ENCODE peak calls at places on chromosome 7, in ten cellular contexts. Q is activated CD4-positive, alpha-beta T cell treated with anti-CD3 and anti-CD28 coated beads for 48 hours; D is activated naive CD4-positive, alpha-beta T cell; W is spleen; C is NCI-H1436 treated with DMSO at 0.1 percent for 48 hours; H is stimulated activated CD4-positive, alpha-beta T cell treated with anti-CD3 and anti-CD28 coated beads, Interleukin-2, amount 100 ng/mL, for 48 hours; P is stimulated activated CD8-positive, alpha-beta memory T cell treated with anti-CD3 and anti-CD28 coated beads, Interleukin-2, amount 100 ng/mL, for 1 hour; G is T-cell; E is T1000; J is T follicular helper cell. X is an unnamed sample.

GRCh38 chr7:36232971-36233550 is 80.0 kb downstream of the EEPD1 start:
- DNase-seq in G (no peak), H (no peak), P (no peak), D (no peak), E (no peak), Q (no peak), J (no peak), C (no peak), W (no peak), X (no peak)

GRCh38 chr7:44639701-44640321 is 33.4 kb downstream of the OGDH start:
- DNase-seq in G (no peak), W (no peak), Q (no peak), H (no peak), E (peak), P (no peak), J (no peak), D (no peak), C (no peak), X (no peak)

GRCh38 chr7:17105701-17106100 is 192.8 kb upstream of the AHR start:
- DNase-seq in H (no peak), J (no peak), Q (no peak), P (no peak), D (no peak), E (no peak), G (no peak), C (no peak), W (no peak), X (no peak)

GRCh38 chr7:77321300-77321699 is 94.8 kb downstream of the GSAP start:
- DNase-seq in P (no peak), G (no peak), W (no peak), Q (no peak), J (no peak), H (no peak), D (no peak), C (no peak), E (no peak), X (no peak)

GRCh38 chr7:128763541-128763940 is 12.1 kb downstream of the OPN1SW start:
- DNase-seq in P (no peak), C (no peak), W (no peak), E (no peak), J (no peak), D (no peak), Q (no peak), G (no peak), H (no peak), X (no peak)

GRCh38 chr7:37430126-37430525 is 18.5 kb downstream of the ELMO1 start:
- DNase-seq in D (no peak), E (no peak), Q (no peak), C (no peak), W (no peak), P (no peak), H (no peak), J (no peak), G (no peak), X (no peak)

GRCh38 chr7:116952640-116953371 is 495 bp upstream of the ST7 start:
- DNase-seq in P (no peak), D (no peak), Q (no peak), H (no peak), J (no peak), C (no peak), W (no peak), G (no peak), E (no peak), X (peak)

GRCh38 chr7:46202379-46202778 is 281.3 kb upstream of the IGFBP3 start:
- DNase-seq in E (no peak), W (no peak), H (no peak), Q (no peak), C (no peak), J (no peak), G (no peak), P (no peak), D (no peak), X (no peak)

GRCh38 chr7:88311675-88312036 is 5.0 kb upstream of the STEAP4 start:
- DNase-seq in Q (no peak), H (no peak), E (no peak), W (no peak), P (no peak), D (no peak), G (no peak), J (no peak), C (no peak), X (no peak)

GRCh38 chr7:15555385-15555859 is 6.4 kb downstream of the AGMO start:
- DNase-seq in H (no peak), G (no peak), J (no peak), W (no peak), E (no peak), P (no peak), C (no peak), Q (no peak), D (no peak), X (no peak)

GRCh38 chr7:88344956-88345832 is 38.5 kb upstream of the STEAP4 start:
- DNase-seq in D (no peak), H (no peak), W (peak), P (no peak), E (no peak), C (peak), G (no peak), Q (peak), J (no peak), X (peak)

GRCh38 chr7:146115665-146116451 is 743 bp upstream of the CNTNAP2 start:
- DNase-seq in Q (peak), J (no peak), W (peak), C (peak), H (no peak), E (peak), D (no peak), G (no peak), P (no peak), X (peak)

X was measured in upper lobe of right lung.